ENCODE peak calls at places on chromosome 17, in seven cellular contexts. C is IMR-90, L is dorsolateral prefrontal cortex, A is neural progenitor cell, P is SK-N-SH, X is upper lobe of right lung, H is lower leg skin. Q is an unnamed sample.

GRCh38 chr17:54505404-54505803 is 395.2 kb upstream of the TOM1L1 start:
- DNase-seq in C (no peak), L (no peak), A (no peak), P (no peak), X (no peak), H (no peak), Q (no peak)

GRCh38 chr17:62576382-62576781 is 51.1 kb upstream of the MRC2 start:
- DNase-seq in C (no peak), L (no peak), A (no peak), P (no peak), X (no peak), H (no peak), Q (no peak)

GRCh38 chr17:20236586-20237227 is 227.5 kb downstream of the SPECC1 start:
- DNase-seq in C (no peak), L (no peak), A (no peak), P (no peak), X (no peak), H (no peak), Q (no peak)

GRCh38 chr17:8925808-8926207 is 39.7 kb downstream of the PIK3R5 start:
- DNase-seq in C (no peak), L (no peak), A (no peak), P (no peak), X (no peak), H (no peak), Q (no peak)

GRCh38 chr17:28404007-28404406 is 2.0 kb downstream of the SLC46A1 start:
- DNase-seq in C (no peak), L (no peak), A (no peak), P (no peak), X (no peak), H (no peak), Q (no peak)

GRCh38 chr17:40110457-40110856 is 10.1 kb upstream of the NR1D1 start:
- DNase-seq in C (no peak), L (no peak), A (no peak), P (peak; percentile 76), X (no peak), H (peak; percentile 28), Q (no peak)

GRCh38 chr17:19755821-19756510 is 7.9 kb upstream of the ALDH3A1 start:
- DNase-seq in C (no peak), L (no peak), A (no peak), P (no peak), X (no peak), H (no peak), Q (no peak)

GRCh38 chr17:31508310-31509094 is 117.0 kb downstream of the RAB11FIP4 start:
- DNase-seq in C (peak; percentile 8), L (no peak), A (peak; percentile 36), P (no peak), X (no peak), H (no peak), Q (no peak)

GRCh38 chr17:33642002-33642401 is 348.9 kb upstream of the ASIC2 start:
- DNase-seq in C (no peak), L (no peak), A (no peak), P (peak; percentile 16), X (no peak), H (no peak), Q (no peak)

DNA sequence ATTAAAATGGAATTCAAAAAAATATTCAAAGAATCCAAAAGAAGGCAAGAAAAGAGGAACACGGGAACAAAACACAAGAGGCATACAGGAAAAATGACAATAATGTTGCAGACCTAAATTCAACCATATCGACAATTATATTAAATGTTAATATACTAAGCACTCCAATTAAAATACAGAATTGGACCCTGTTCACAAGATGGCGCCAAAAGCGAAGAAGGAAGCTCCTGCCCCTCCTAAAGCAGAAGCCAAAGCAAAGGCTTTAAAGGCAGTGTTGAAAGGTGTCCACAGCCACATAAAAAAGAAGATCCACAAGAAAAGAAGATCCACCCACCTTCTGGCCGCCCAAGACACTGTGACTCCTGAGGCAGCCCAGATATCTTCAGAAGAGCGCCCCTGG is 6.3 kb upstream of the XAF1 start:
- DNase-seq in C (no peak), L (no peak), A (no peak), P (no peak), X (no peak), H (no peak), Q (no peak)
- TF ChIP-seq CTCF in C (peak; percentile 28), L (no peak), A (peak; percentile 31), P (no peak), X (no peak), H (no peak), Q (no peak)

GRCh38 chr17:16428098-16428882 is 12.9 kb downstream of the TRPV2 start:
- DNase-seq in C (peak; percentile 59), L (peak; percentile 58), A (peak; percentile 68), P (peak; percentile 86), X (peak; percentile 83), H (no peak), Q (peak; percentile 48)
- TF ChIP-seq CTCF in C (peak; percentile 63), L (peak; percentile 50), A (peak; percentile 60), P (peak; percentile 65), X (peak; percentile 69), H (no peak), Q (peak; percentile 55)

DNA sequence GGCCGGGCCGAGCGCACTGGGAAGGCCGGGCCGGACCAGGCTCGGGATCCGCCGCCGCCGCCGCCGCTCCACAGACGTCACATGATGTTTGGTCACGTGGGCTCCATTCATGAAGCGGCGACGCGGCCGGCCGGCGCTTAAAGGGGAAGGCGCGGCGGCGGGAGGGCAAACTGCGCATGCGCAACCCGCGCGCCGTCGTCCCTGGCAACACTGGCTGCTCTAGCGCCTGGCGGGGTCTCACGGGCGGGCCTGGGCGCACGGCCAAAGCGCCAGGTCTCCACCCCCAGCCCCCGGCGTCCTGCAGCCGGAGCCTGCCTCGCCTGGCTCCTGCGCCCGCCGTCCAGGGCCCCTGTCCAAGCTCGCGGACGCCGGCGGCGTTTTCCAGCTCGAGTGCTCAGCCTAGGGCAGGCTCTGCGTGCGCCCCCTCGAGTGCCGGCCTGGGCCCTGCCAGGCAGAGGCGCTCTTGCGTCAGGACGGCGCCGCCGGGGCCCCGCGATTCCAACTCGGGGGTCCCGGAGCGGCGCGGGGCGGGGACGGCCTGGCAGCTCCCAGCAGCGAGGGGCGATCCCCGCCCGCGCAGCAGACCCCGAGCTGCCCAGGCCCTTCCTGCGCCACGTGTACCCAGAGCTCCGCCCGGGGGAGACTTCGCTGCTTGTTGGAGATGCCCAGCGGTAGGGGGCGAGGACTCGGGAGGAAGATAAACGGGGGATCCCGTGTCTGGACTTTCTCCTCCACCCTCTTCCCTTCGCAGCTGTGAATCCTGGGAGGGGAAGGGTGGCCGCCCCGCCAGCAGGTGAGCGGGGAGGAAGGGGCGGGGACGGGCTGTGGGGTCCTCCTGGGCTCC is at the start of gene MAFG:
- DNase-seq in C (peak; percentile 90), L (peak; percentile 85), A (peak; percentile 98), P (peak; percentile 100), X (peak; percentile 95), H (peak; percentile 87), Q (peak; percentile 98)
- TF ChIP-seq CTCF in C (peak; percentile 45), L (no peak), A (peak; percentile 69), P (peak; percentile 63), X (peak; percentile 32), H (no peak), Q (peak; percentile 38)

DNA sequence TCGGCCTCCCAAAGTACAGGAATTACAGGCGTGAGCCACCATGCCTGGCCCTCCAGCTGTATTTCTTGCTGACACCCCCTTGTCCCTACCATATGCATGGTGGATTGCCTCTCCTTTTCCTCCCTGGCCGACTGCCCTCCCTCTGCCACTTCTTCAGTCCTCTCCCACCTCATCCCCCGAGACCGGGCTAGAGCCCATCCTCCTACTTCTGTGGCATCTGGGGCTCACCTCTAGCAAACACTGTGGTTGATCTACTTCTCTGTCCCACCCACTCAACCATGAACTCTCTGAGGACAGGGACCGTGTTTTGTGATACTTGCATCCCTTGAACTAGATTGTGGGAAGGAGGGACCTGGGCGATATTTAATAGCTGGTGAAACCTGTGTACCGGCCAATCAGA is 7.5 kb upstream of the AXIN2 start:
- DNase-seq in C (no peak), L (no peak), A (no peak), P (no peak), X (no peak), H (no peak), Q (no peak)
- TF ChIP-seq CTCF in C (no peak), L (no peak), A (no peak), P (no peak), X (no peak), H (no peak), Q (no peak)

DNA sequence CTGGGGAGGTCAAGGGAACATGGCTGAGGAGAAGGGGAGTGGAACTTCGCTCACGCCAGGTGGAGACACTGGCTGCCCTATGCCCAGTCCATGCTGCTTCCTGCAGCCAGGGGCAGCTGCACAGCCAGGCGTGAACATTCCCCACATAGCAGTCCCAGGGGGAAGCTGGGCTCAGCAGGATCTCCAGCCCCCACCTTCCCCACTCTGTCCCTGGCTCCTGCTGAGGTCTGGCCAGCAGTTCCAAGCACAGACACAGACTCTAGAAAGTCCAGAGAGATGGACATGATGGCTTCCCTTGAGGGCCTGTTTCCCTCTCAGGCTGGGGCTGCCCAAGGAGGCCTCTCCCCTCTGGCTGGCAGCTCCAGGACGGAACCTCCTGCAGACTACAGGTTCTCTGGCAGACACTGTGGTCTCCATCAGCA is 9.3 kb downstream of the JUP start:
- DNase-seq in C (no peak), L (no peak), A (peak; percentile 60), P (peak; percentile 69), X (no peak), H (no peak), Q (no peak)
- TF ChIP-seq CTCF in C (no peak), L (peak; percentile 14), A (no peak), P (no peak), X (no peak), H (no peak), Q (no peak)

DNA sequence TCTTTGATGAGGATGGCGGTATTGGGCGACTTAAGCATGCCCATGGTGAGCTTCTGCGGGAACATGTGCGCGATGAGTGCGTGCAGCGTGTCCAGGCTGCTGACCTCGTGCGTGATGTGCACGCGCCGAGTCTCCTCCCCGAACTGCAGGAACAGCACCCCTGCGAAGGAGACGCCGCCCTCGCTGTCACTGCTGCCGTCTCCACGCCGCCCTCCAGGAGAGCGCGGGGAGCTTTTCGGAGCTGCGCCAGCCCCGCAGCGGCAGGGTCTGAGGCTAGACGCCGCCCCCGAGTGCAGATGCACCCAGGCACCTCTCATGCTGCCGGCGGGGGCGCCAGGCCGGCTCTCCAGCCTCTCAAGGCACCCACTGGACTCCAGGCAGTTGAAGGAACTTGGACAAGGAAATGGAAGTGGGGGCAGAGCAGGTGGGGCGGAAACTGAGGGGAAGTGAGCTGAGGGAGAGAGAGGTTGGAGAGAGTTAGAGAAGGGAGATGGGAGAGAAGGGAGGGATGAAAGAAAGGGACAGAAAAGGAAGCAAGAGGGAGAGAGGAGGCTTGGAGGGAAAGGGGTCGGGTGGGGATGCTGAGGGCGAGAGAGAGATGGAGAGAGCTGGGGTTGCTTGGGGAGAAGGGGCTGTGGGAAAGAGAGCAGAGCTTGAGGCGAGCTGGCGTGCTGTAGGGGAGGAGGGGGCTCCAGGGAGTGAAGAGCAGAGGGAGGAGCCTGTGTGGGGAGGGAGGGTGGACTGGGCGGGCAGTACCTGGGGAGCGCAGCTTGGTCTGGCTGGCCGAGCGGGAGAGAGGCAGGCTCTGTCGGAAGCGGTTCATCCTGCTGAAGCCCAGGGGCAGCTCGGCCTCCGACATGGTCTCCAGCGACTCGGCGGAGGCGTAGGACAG is 42.1 kb downstream of the SRCIN1 start:
- DNase-seq in C (no peak), L (no peak), A (peak; percentile 84), P (no peak), X (no peak), H (no peak), Q (no peak)
- TF ChIP-seq CTCF in C (no peak), L (no peak), A (no peak), P (no peak), X (no peak), H (no peak), Q (no peak)

DNA sequence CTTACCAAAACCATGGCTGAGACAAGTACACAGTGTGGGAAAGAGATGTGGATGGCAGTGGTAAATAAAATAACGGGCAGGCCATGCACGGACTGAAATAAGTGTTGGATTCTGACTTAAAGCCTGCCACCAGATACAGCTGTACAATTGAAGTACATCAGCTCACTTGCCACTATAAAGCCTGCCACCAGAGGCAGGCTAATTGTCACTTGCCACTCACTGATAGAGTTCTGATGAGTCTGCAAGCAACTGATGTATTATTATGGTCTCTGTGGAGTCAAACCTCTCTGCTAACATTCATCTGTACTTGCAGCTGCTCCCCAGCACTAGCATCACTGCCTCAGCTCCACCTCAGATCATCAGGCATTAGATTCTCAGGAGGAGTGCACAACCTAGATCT is 93.0 kb downstream of the CYTH1 start:
- DNase-seq in C (no peak), L (no peak), A (no peak), P (no peak), X (no peak), H (no peak), Q (no peak)
- TF ChIP-seq CTCF in C (no peak), L (peak; percentile 13), A (no peak), P (no peak), X (no peak), H (no peak), Q (no peak)

Q was measured in mesothelial cell of epicardium.